ENCODE peak calls at places on chromosomes 11 and 22, in five cellular contexts. H, S, J, W and X are unnamed samples.

GRCh38 chr11:99865951-99866350 is 821.1 kb upstream of the ARHGAP42 start:
- DNase-seq in H (no peak), S (no peak), J (no peak), W (no peak), X (no peak)

GRCh38 chr11:70313945-70314344 is 43.5 kb downstream of the PPFIA1 start:
- DNase-seq in H (no peak), S (no peak), J (no peak), W (no peak), X (no peak)

GRCh38 chr22:39932918-39933649 is 27.1 kb upstream of the TMA7B start:
- DNase-seq in H (no peak), S (no peak), J (no peak), W (peak), X (no peak)

GRCh38 chr11:113974741-113975470 is at the start of gene HTR3A:
- DNase-seq in H (peak), S (peak), J (peak), W (no peak), X (peak)

GRCh38 chr11:122709042-122709760 is 53.7 kb downstream of the UBASH3B start:
- DNase-seq in H (no peak), S (no peak), J (no peak), W (no peak), X (no peak)

GRCh38 chr22:21712751-21713427 is 22.7 kb downstream of the YPEL1 start:
- DNase-seq in H (peak), S (peak), J (peak), W (peak), X (no peak)

GRCh38 chr11:119155733-119156492 is 7.1 kb downstream of the ABCG4 start:
- DNase-seq in H (no peak), S (no peak), J (no peak), W (no peak), X (no peak)

GRCh38 chr11:70703141-70704052 is 305.1 kb downstream of the CTTN start:
- DNase-seq in H (no peak), S (no peak), J (no peak), W (no peak), X (no peak)

GRCh38 chr11:122869622-122870021 is 12.9 kb upstream of the JHY start:
- DNase-seq in H (no peak), S (no peak), J (no peak), W (no peak), X (no peak)

GRCh38 chr22:38144025-38144405 is 33.5 kb upstream of the BAIAP2L2 start:
- DNase-seq in H (no peak), S (no peak), J (no peak), W (no peak), X (no peak)

GRCh38 chr22:28021998-28022660 is 103.1 kb upstream of the PITPNB start:
- DNase-seq in H (no peak), S (no peak), J (peak), W (no peak), X (no peak)

GRCh38 chr22:48954781-48955311 is 872.8 kb downstream of the BRD1 start:
- DNase-seq in H (peak), S (peak), J (peak), W (no peak), X (no peak)

GRCh38 chr11:31803813-31804438 is 7.2 kb downstream of the PAX6 start:
- DNase-seq in H (no peak), S (no peak), J (no peak), W (peak), X (no peak)

GRCh38 chr11:62025429-62026105 is 58.1 kb upstream of the FTH1 start:
- DNase-seq in H (peak), S (no peak), J (peak), W (peak), X (no peak)

GRCh38 chr11:35523351-35523768 is 2.1 kb downstream of the PAMR1 start:
- DNase-seq in H (no peak), S (no peak), J (no peak), W (no peak), X (no peak)

GRCh38 chr11:70456921-70457532 is 58.7 kb downstream of the CTTN start:
- DNase-seq in H (no peak), S (no peak), J (no peak), W (no peak), X (no peak)

GRCh38 chr11:108929241-108929640 is 264.4 kb downstream of the DDX10 start:
- DNase-seq in H (no peak), S (no peak), J (no peak), W (no peak), X (no peak)